ENCODE peak calls at places on chromosomes 16 and 17, in four cellular contexts. W is AG04450, I is heart right ventricle, D is astrocyte of the cerebellum. N is an unnamed sample.

GRCh38 chr17:42266918-42267766 is 9.0 kb downstream of the STAT5B start:
- DNase-seq in W (peak), I (no peak), D (peak), N (peak)

GRCh38 chr17:44775838-44776621 is 17.2 kb downstream of the ADAM11 start:
- DNase-seq in W (no peak), I (no peak), D (no peak), N (no peak)

GRCh38 chr16:81537721-81538561 is 93.3 kb downstream of the CMIP start:
- DNase-seq in W (no peak), I (no peak), D (peak), N (peak)

GRCh38 chr17:55303701-55304145 is 39.0 kb downstream of the HLF start:
- DNase-seq in W (no peak), I (no peak), D (no peak), N (no peak)

GRCh38 chr16:23557779-23558330 is 328 bp downstream of the UBFD1 start:
- DNase-seq in W (no peak), I (no peak), D (peak), N (no peak)

GRCh38 chr17:4492762-4493561 is 5.7 kb upstream of the SPNS2 start:
- DNase-seq in W (no peak), I (no peak), D (no peak), N (no peak)

GRCh38 chr16:2698103-2698870 is 16.0 kb downstream of the KCTD5 start:
- DNase-seq in W (no peak), I (peak), D (no peak), N (no peak)

GRCh38 chr16:75805946-75806345 is 79.7 kb upstream of the CPHXL start:
- DNase-seq in W (no peak), I (no peak), D (no peak), N (no peak)

GRCh38 chr17:78449983-78450382 is 71.5 kb downstream of the PGS1 start:
- DNase-seq in W (no peak), I (no peak), D (no peak), N (no peak)

GRCh38 chr16:89534147-89534788 is 26.1 kb downstream of the SPG7 start:
- DNase-seq in W (no peak), I (no peak), D (no peak), N (peak)

GRCh38 chr17:42372142-42372541 is 16.1 kb downstream of the STAT3 start:
- DNase-seq in W (no peak), I (no peak), D (no peak), N (no peak)

GRCh38 chr16:8885674-8886592 is 3.8 kb downstream of the LITAFD start:
- DNase-seq in W (no peak), I (no peak), D (no peak), N (no peak)

GRCh38 chr17:45833826-45834439 is 10.7 kb upstream of the SPPL2C start:
- DNase-seq in W (no peak), I (no peak), D (no peak), N (no peak)

DNA sequence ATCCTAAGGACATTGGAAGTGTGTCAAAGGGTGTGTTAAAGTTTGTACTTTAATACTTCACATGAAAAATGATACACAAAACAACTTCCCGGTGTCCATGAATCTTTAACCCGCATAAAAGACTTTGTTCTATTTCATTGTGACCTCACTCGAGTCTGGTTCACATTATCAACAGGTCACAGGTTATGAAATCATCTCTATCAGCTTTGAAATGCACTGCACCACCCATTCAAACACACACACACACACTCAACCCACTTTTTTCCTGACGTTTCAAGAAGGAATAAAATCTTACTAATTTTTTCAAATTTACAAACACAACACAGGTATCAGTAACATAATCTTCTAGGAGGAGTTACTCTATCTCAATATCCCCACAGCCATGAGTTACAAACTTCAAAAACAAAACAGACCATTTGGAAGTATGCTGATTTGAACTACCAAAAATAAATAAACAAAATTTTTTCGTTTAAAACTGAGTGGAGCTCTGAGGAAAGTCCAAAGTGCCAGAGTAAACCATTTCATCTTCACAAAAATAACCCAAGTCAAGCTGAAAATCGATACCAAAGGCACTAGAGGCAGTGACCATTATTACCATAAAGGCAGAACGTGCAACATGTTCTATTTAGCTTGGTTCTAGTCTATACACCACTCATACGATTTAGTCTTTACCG is 2.7 kb downstream of the ACOX1 start:
- DNase-seq in W (no peak), I (no peak), D (no peak), N (no peak)
- H3K4me3 ChIP-seq in W (peak), I (no peak), D (no peak), N (no peak)

GRCh38 chr16:15141586-15141985 is 47.5 kb upstream of the RRN3 start:
- DNase-seq in W (no peak), I (no peak), D (no peak), N (no peak)
- H3K4me3 ChIP-seq in W (no peak), I (no peak), D (no peak), N (no peak)

DNA sequence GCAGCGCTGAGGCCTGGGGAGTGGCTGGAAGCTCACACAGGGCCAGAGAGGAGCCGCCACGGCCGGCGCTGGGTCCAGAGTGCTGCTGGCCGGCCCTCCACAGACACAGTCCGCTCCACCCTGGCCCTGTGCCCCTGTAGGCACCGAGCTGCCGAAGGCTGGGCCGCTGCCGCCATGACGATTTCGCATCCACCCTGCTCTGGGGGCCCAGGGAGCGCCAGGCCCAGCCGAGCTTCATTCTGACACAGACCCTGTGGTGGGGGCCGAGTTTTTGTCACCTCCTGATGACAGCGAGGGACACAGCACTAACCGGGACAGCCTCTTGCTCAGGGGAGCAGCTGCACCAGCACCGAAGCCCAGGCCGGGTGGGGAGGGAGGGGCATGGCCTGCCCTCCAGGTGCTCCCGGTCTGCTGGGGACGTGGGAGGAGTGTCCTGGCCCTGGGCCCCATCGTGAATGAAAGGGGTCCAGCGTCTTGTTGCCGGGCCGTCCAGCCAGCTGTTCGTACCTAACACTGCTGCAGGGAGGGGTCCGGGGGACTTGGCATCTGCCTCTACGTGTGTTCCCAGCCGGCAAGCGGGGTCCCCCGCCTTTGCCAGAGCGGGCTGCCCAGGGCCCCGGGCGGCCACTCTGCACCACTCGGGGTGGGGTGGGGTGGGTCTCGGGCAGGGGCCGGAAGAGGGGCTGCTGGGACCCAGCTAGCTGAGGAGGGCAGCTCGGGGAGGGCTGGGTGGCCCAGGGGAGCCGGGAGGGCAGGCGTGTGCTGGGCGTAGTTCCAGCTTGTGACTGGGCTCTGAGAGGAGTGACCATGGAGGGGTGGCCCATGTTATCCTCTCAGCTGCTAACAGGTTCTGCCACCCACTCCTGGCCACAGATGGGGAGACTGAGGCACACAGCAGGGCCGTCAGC is 26.9 kb upstream of the SSTR5 start:
- DNase-seq in W (no peak), I (no peak), D (no peak), N (no peak)
- H3K4me3 ChIP-seq in W (no peak), I (no peak), D (no peak), N (no peak)

GRCh38 chr16:57372372-57373116 is at the start of gene CX3CL1:
- DNase-seq in W (no peak), I (peak), D (peak), N (no peak)
- H3K4me3 ChIP-seq in W (peak), I (peak), D (peak), N (peak)

DNA sequence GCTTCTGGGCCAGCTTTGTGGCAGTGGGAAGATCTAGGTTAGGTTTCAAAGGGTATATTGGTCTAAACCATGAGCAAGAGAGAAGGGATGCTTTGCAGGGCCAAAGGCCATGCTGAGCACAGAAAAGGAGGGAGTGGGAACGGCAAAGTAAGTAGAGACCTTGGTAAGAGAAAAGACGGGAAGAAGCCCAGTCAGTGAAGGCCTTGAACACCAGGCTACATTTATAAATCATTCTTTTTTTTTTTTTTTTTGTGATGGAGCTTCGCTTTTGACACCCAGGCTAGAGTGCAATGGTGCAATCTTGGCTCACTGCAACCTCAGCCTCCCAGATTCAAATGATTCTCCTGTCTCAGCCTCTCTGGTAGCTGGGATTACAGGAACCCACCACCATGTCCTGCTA is 18.1 kb downstream of the TOM1L2 start:
- DNase-seq in W (no peak), I (no peak), D (no peak), N (no peak)
- H3K4me3 ChIP-seq in W (no peak), I (no peak), D (no peak), N (no peak)

GRCh38 chr16:66165879-66166278 is 200.6 kb upstream of the CDH5 start:
- DNase-seq in W (no peak), I (no peak), D (no peak), N (no peak)

GRCh38 chr16:66166451-66166850 is 200.0 kb upstream of the CDH5 start:
- DNase-seq in W (no peak), I (no peak), D (no peak), N (no peak)

GRCh38 chr16:66164581-66164980 is 201.9 kb upstream of the CDH5 start:
- DNase-seq in W (no peak), I (no peak), D (no peak), N (no peak)

GRCh38 chr16:66159987-66160386 is 206.5 kb upstream of the CDH5 start:
- DNase-seq in W (no peak), I (no peak), D (no peak), N (no peak)

GRCh38 chr16:66161942-66162341 is 204.5 kb upstream of the CDH5 start:
- DNase-seq in W (no peak), I (no peak), D (no peak), N (no peak)
- H3K4me3 ChIP-seq in W (no peak), I (no peak), D (no peak), N (no peak)

GRCh38 chr17:57860414-57860999 is 10.7 kb upstream of the MRPS23 start:
- DNase-seq in W (no peak), I (no peak), D (no peak), N (no peak)
- H3K4me3 ChIP-seq in W (no peak), I (no peak), D (no peak), N (no peak)